ENCODE peak calls at places on chromosomes 12 and 14, in ten cellular contexts. Y is Calu3, Z is HCT116, S is mucosa of descending colon, P is fibroblast of lung, E is astrocyte of the spinal cord, R is cardiac fibroblast, L is tibial nerve, K is suprapubic skin, F is right lobe of liver. I is an unnamed sample.

GRCh38 chr12:107440596-107440995 is 245.0 kb upstream of the PWP1 start:
- DNase-seq in Y (no peak), Z (no peak), S (no peak), P (no peak), E (no peak), R (no peak), L (no peak), K (no peak), F (no peak), I (no peak)

GRCh38 chr12:104686196-104686595 is 229.4 kb downstream of the CHST11 start:
- DNase-seq in Y (no peak), Z (no peak), S (no peak), P (no peak), E (peak; percentile 53), R (peak; percentile 67), L (no peak), K (no peak), F (no peak), I (no peak)

GRCh38 chr12:60308366-60309000 is 712.7 kb downstream of the SLC16A7 start:
- DNase-seq in Y (no peak), Z (no peak), S (no peak), P (peak; percentile 6), E (no peak), R (peak; percentile 7), L (no peak), K (no peak), F (no peak), I (no peak)

GRCh38 chr14:21748869-21749303 is 75.3 kb upstream of the OR4E1 start:
- DNase-seq in Y (peak; percentile 44), Z (peak; percentile 32), S (no peak), P (peak; percentile 8), E (peak; percentile 45), R (peak; percentile 59), L (peak; percentile 55), K (no peak), F (no peak), I (no peak)

GRCh38 chr12:233615-233968 is 19.6 kb upstream of the SLC6A12 start:
- DNase-seq in Y (no peak), Z (no peak), S (no peak), P (no peak), E (no peak), R (no peak), L (no peak), K (no peak), F (no peak), I (no peak)

GRCh38 chr12:103626498-103626897 is 39.4 kb downstream of the STAB2 start:
- DNase-seq in Y (peak; percentile 59), Z (no peak), S (no peak), P (peak; percentile 22), E (peak; percentile 49), R (peak; percentile 47), L (peak; percentile 62), K (no peak), F (no peak), I (no peak)

GRCh38 chr14:104556256-104557021 is 23.1 kb upstream of the C14orf180 start:
- DNase-seq in Y (no peak), Z (no peak), S (peak; percentile 24), P (no peak), E (no peak), R (no peak), L (no peak), K (no peak), F (peak; percentile 42), I (no peak)

GRCh38 chr14:44027397-44027796 is 479.7 kb downstream of the FSCB start:
- DNase-seq in Y (no peak), Z (no peak), S (no peak), P (no peak), E (no peak), R (no peak), L (no peak), K (no peak), F (no peak), I (no peak)

GRCh38 chr12:57735952-57736742 is 2.4 kb downstream of the AGAP2 start:
- DNase-seq in Y (peak; percentile 48), Z (no peak), S (no peak), P (no peak), E (no peak), R (peak; percentile 30), L (no peak), K (no peak), F (peak; percentile 53), I (no peak)

GRCh38 chr12:57736743-57737466 is 1.6 kb downstream of the AGAP2 start:
- DNase-seq in Y (no peak), Z (no peak), S (no peak), P (no peak), E (no peak), R (no peak), L (no peak), K (no peak), F (peak; percentile 52), I (no peak)

GRCh38 chr12:57738661-57739237 is at the start of gene AGAP2:
- DNase-seq in Y (no peak), Z (no peak), S (no peak), P (no peak), E (no peak), R (no peak), L (no peak), K (no peak), F (peak; percentile 52), I (no peak)

GRCh38 chr12:57738142-57738474 is 434 bp downstream of the AGAP2 start:
- DNase-seq in Y (no peak), Z (no peak), S (no peak), P (no peak), E (no peak), R (no peak), L (no peak), K (no peak), F (no peak), I (no peak)

DNA sequence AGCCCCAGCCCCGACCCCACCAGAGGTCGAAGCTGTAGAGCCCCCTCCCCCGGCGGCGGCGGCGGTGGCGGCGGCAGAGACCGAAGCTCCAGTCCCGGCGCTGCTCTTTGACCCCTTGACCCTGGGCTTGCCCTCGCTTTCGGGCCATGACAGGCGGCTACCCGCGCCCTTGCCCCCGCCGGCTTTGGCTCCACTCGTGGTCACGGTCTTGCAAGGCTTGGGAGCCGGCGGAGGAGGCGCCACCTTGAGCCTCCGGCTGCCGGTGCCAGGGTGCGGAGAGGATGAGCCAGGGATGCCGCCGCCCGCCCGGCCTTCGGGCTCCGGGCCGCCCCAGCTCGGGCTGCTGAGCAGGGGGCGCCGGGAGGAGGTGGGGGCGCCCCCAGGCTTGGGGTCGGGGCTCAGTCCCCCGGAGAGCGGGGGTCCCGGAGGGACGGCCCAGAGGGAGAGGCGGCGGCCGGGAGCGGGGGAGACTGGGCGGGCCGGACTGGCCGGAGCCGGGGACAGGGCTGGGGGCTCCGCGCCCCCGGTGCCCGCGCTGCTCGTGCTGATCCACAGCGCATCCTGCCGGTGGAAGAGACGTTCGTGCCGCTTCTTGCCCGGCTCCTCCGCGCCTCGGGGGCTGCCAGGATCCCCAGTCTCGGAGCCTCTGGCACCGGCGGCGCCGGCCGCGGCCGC is 938 bp downstream of the AGAP2 start:
- DNase-seq in Y (no peak), Z (no peak), S (no peak), P (no peak), E (no peak), R (no peak), L (no peak), K (no peak), F (peak; percentile 57), I (no peak)
- TF ChIP-seq CTCF in Y (no peak), Z (no peak), S (no peak), P (peak; percentile 37), E (peak; percentile 35), R (no peak), L (no peak), K (no peak), F (peak; percentile 17), I (no peak)

GRCh38 chr14:37198273-37198598 is 499 bp downstream of the MIPOL1 start:
- DNase-seq in Y (no peak), Z (no peak), S (no peak), P (no peak), E (no peak), R (no peak), L (no peak), K (no peak), F (no peak), I (no peak)

GRCh38 chr14:37196604-37197420 is 925 bp upstream of the MIPOL1 start:
- DNase-seq in Y (no peak), Z (no peak), S (no peak), P (no peak), E (no peak), R (no peak), L (no peak), K (no peak), F (no peak), I (no peak)

GRCh38 chr14:37195327-37195726 is 2.4 kb upstream of the MIPOL1 start:
- DNase-seq in Y (peak; percentile 3), Z (no peak), S (no peak), P (peak; percentile 55), E (peak; percentile 30), R (peak; percentile 51), L (no peak), K (no peak), F (no peak), I (no peak)

GRCh38 chr14:37198907-37199306 is 1.2 kb downstream of the MIPOL1 start:
- DNase-seq in Y (no peak), Z (no peak), S (no peak), P (no peak), E (no peak), R (no peak), L (no peak), K (no peak), F (no peak), I (no peak)

GRCh38 chr14:37197421-37198272 is at the start of gene MIPOL1:
- DNase-seq in Y (peak; percentile 85), Z (peak; percentile 68), S (peak; percentile 80), P (peak; percentile 92), E (peak; percentile 91), R (peak; percentile 86), L (peak; percentile 64), K (peak; percentile 83), F (peak; percentile 91), I (no peak)
- TF ChIP-seq CTCF in Y (no peak), Z (peak; percentile 35), S (no peak), P (peak; percentile 44), E (peak; percentile 43), R (peak; percentile 28), L (peak; percentile 39), K (no peak), F (no peak), I (no peak)

DNA sequence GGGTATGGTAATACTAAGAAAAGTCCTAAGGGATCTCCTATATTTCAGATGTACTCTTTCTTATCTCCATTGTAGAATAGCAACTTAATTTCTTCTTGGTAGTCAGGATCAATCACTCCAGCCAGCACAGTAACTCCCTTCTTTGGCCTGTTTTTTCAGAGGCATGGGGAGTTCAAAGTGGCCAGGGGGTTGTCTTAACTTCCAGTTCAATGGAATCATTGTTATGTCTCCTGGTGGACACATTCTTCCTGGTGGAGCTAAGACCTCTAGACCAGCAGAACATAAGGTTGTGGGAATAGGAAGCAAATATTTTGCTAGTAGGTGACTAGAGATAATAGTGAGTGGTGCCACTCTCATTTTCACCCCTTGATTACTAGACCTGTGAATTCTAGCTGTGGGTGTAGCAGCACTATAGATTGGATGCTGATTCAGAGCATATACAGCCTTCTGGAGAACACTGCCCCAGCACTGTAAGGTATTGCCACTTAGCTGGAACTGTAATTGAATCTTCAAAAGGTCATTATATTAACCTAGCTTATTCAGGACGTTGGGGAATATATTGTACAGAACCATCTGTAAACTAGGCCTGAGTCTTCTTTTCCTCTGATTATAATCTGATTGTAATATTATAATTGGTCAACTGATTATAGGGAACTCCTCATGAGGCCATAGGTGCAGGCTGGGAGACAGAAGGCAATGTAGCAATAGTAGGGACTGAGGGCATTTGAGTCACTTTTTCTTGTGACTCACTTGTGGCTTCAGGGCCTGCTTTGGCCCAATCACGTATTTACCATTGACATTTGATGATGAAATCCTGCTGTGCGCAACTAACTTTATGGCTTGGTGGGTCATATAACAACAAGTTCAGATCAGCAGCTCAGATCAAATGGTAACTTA is 60.2 kb upstream of the ATP2B1 start:
- DNase-seq in Y (no peak), Z (peak; percentile 95), S (no peak), P (peak; percentile 98), E (peak; percentile 92), R (peak; percentile 98), L (no peak), K (no peak), F (no peak), I (no peak)
- TF ChIP-seq CTCF in Y (no peak), Z (no peak), S (no peak), P (no peak), E (no peak), R (no peak), L (no peak), K (no peak), F (no peak), I (no peak)

GRCh38 chr14:85546390-85546789 is 16.4 kb downstream of the FLRT2 start:
- DNase-seq in Y (no peak), Z (no peak), S (no peak), P (no peak), E (no peak), R (no peak), L (no peak), K (no peak), F (no peak), I (no peak)

GRCh38 chr14:85538636-85539035 is 8.7 kb downstream of the FLRT2 start:
- DNase-seq in Y (no peak), Z (no peak), S (no peak), P (no peak), E (no peak), R (no peak), L (no peak), K (no peak), F (no peak), I (no peak)

GRCh38 chr14:85539510-85539909 is 9.6 kb downstream of the FLRT2 start:
- DNase-seq in Y (no peak), Z (no peak), S (no peak), P (no peak), E (no peak), R (no peak), L (no peak), K (no peak), F (no peak), I (no peak)

GRCh38 chr14:85537526-85537925 is 7.6 kb downstream of the FLRT2 start:
- DNase-seq in Y (no peak), Z (no peak), S (no peak), P (no peak), E (no peak), R (no peak), L (no peak), K (no peak), F (no peak), I (no peak)

GRCh38 chr14:85542623-85543022 is 12.7 kb downstream of the FLRT2 start:
- DNase-seq in Y (no peak), Z (no peak), S (no peak), P (no peak), E (no peak), R (peak; percentile 20), L (no peak), K (no peak), F (no peak), I (no peak)
- TF ChIP-seq CTCF in Y (no peak), Z (no peak), S (no peak), P (no peak), E (no peak), R (no peak), L (no peak), K (no peak), F (no peak), I (no peak)